ENCODE peak calls at places on chromosome 19, in five cellular contexts. One of them, this sample, is unnamed. For H3K27me3, the result is how much of the 10 kb centered on the place peaks cover.

GRCh38 chr19:17209126-17210036 is 5.8 kb upstream of the USE1 start:
- DNase-seq in CD4-positive, alpha-beta memory T cell: no peak
- DNase-seq in fibroblast of lung: peak
- DNase-seq in mesendoderm: peak
- DNase-seq in body of pancreas: no peak
- DNase-seq in this sample: peak

GRCh38 chr19:2549701-2550191 is 73.8 kb downstream of the GADD45B start:
- DNase-seq in fibroblast of lung: peak
- DNase-seq in mesendoderm: no peak
- DNase-seq in body of pancreas: peak
- DNase-seq in CD4-positive, alpha-beta memory T cell: no peak
- DNase-seq in this sample: no peak

GRCh38 chr19:4730740-4731171 is 7.1 kb upstream of the DPP9 start:
- DNase-seq in fibroblast of lung: no peak
- DNase-seq in CD4-positive, alpha-beta memory T cell: peak
- DNase-seq in mesendoderm: peak
- DNase-seq in body of pancreas: peak
- DNase-seq in this sample: peak

GRCh38 chr19:28615966-28616365 is 597.0 kb downstream of the UQCRFS1 start:
- DNase-seq in fibroblast of lung: no peak
- DNase-seq in CD4-positive, alpha-beta memory T cell: no peak
- DNase-seq in body of pancreas: no peak
- DNase-seq in mesendoderm: no peak
- DNase-seq in this sample: no peak

GRCh38 chr19:2618611-2619010 is 83.9 kb downstream of the GNG7 start:
- DNase-seq in mesendoderm: no peak
- DNase-seq in body of pancreas: no peak
- DNase-seq in fibroblast of lung: peak
- DNase-seq in CD4-positive, alpha-beta memory T cell: peak
- DNase-seq in this sample: no peak

GRCh38 chr19:35125270-35125717 is 9.6 kb downstream of the LGI4 start:
- DNase-seq in mesendoderm: no peak
- DNase-seq in fibroblast of lung: no peak
- DNase-seq in body of pancreas: no peak
- DNase-seq in CD4-positive, alpha-beta memory T cell: no peak
- DNase-seq in this sample: no peak

GRCh38 chr19:55778331-55778730 is 9.4 kb downstream of the RFPL4AL1 start:
- DNase-seq in body of pancreas: no peak
- DNase-seq in fibroblast of lung: no peak
- DNase-seq in mesendoderm: no peak
- DNase-seq in CD4-positive, alpha-beta memory T cell: no peak
- DNase-seq in this sample: no peak

GRCh38 chr19:43662487-43662886 is 7.5 kb downstream of the PLAUR start:
- DNase-seq in body of pancreas: no peak
- DNase-seq in CD4-positive, alpha-beta memory T cell: no peak
- DNase-seq in fibroblast of lung: no peak
- DNase-seq in mesendoderm: peak
- DNase-seq in this sample: peak

GRCh38 chr19:55777528-55777927 is 8.6 kb downstream of the RFPL4AL1 start:
- DNase-seq in fibroblast of lung: no peak
- DNase-seq in mesendoderm: no peak
- DNase-seq in CD4-positive, alpha-beta memory T cell: no peak
- DNase-seq in body of pancreas: peak
- DNase-seq in this sample: peak

GRCh38 chr19:39192846-39193245 is 3.9 kb upstream of the NCCRP1 start:
- DNase-seq in body of pancreas: no peak
- DNase-seq in fibroblast of lung: no peak
- DNase-seq in mesendoderm: no peak
- DNase-seq in CD4-positive, alpha-beta memory T cell: no peak
- DNase-seq in this sample: no peak

GRCh38 chr19:1752757-1753728 is at the start of gene ONECUT3:
- DNase-seq in fibroblast of lung: no peak
- DNase-seq in body of pancreas: no peak
- DNase-seq in CD4-positive, alpha-beta memory T cell: no peak
- DNase-seq in mesendoderm: no peak
- DNase-seq in this sample: peak

GRCh38 chr19:51706885-51707284 is 13.8 kb downstream of the SPACA6 start:
- DNase-seq in body of pancreas: no peak
- DNase-seq in CD4-positive, alpha-beta memory T cell: no peak
- DNase-seq in fibroblast of lung: no peak
- DNase-seq in mesendoderm: no peak
- DNase-seq in this sample: no peak

GRCh38 chr19:11504502-11505031 is 1.1 kb downstream of the ZNF653 start:
- DNase-seq in mesendoderm: no peak
- DNase-seq in CD4-positive, alpha-beta memory T cell: no peak
- DNase-seq in body of pancreas: no peak
- DNase-seq in fibroblast of lung: no peak
- DNase-seq in this sample: no peak

GRCh38 chr19:12872255-12872654 is 9.0 kb downstream of the DNASE2 start:
- DNase-seq in body of pancreas: no peak
- DNase-seq in mesendoderm: peak
- DNase-seq in fibroblast of lung: no peak
- DNase-seq in CD4-positive, alpha-beta memory T cell: no peak
- DNase-seq in this sample: no peak

GRCh38 chr19:55986487-55986886 is at the start of gene NLRP5:
- DNase-seq in fibroblast of lung: no peak
- DNase-seq in mesendoderm: no peak
- DNase-seq in body of pancreas: peak
- DNase-seq in CD4-positive, alpha-beta memory T cell: no peak
- DNase-seq in this sample: no peak

GRCh38 chr19:17058236-17058635 is 17.0 kb downstream of the HAUS8 start:
- DNase-seq in CD4-positive, alpha-beta memory T cell: no peak
- DNase-seq in fibroblast of lung: no peak
- DNase-seq in body of pancreas: no peak
- DNase-seq in mesendoderm: peak
- DNase-seq in this sample: no peak

GRCh38 chr19:15129856-15130580 is 22.8 kb downstream of the SYDE1 start:
- DNase-seq in mesendoderm: peak
- DNase-seq in body of pancreas: no peak
- DNase-seq in CD4-positive, alpha-beta memory T cell: peak
- DNase-seq in fibroblast of lung: no peak
- DNase-seq in this sample: no peak

GRCh38 chr19:29631450-29631849 is 25.4 kb downstream of the POP4 start:
- DNase-seq in CD4-positive, alpha-beta memory T cell: no peak
- DNase-seq in body of pancreas: no peak
- DNase-seq in mesendoderm: no peak
- DNase-seq in fibroblast of lung: no peak
- DNase-seq in this sample: no peak

GRCh38 chr19:35124098-35125060 is 8.8 kb downstream of the FXYD3 start:
- DNase-seq in body of pancreas: peak
- DNase-seq in fibroblast of lung: peak
- DNase-seq in mesendoderm: peak
- DNase-seq in CD4-positive, alpha-beta memory T cell: peak
- DNase-seq in this sample: peak

GRCh38 chr19:2016041-2016807 is 710 bp upstream of the BTBD2 start:
- DNase-seq in body of pancreas: peak
- DNase-seq in CD4-positive, alpha-beta memory T cell: peak
- DNase-seq in mesendoderm: peak
- DNase-seq in fibroblast of lung: peak
- DNase-seq in this sample: peak

GRCh38 chr19:7852851-7853759 is 21.1 kb downstream of the PRR36 start:
- DNase-seq in body of pancreas: peak
- DNase-seq in fibroblast of lung: peak
- DNase-seq in mesendoderm: peak
- DNase-seq in CD4-positive, alpha-beta memory T cell: peak
- DNase-seq in this sample: peak

GRCh38 chr19:29288276-29288675 is 75.3 kb upstream of the UQCRFS1 start:
- DNase-seq in body of pancreas: no peak
- DNase-seq in mesendoderm: no peak
- DNase-seq in CD4-positive, alpha-beta memory T cell: no peak
- DNase-seq in fibroblast of lung: no peak
- DNase-seq in this sample: no peak

GRCh38 chr19:34576292-34576691 is 94.7 kb downstream of the WTIP start:
- DNase-seq in fibroblast of lung: no peak
- DNase-seq in mesendoderm: no peak
- DNase-seq in body of pancreas: no peak
- DNase-seq in CD4-positive, alpha-beta memory T cell: no peak
- DNase-seq in this sample: no peak

GRCh38 chr19:43555185-43555770 is 20.0 kb downstream of the XRCC1 start:
- DNase-seq in fibroblast of lung: peak
- DNase-seq in CD4-positive, alpha-beta memory T cell: peak
- DNase-seq in body of pancreas: peak
- DNase-seq in mesendoderm: peak
- DNase-seq in this sample: peak

GRCh38 chr19:37970699-37971098 is 63.7 kb downstream of the SIPA1L3 start:
- DNase-seq in CD4-positive, alpha-beta memory T cell: no peak
- DNase-seq in body of pancreas: no peak
- DNase-seq in fibroblast of lung: no peak
- DNase-seq in mesendoderm: no peak
- DNase-seq in this sample: no peak

GRCh38 chr19:44113784-44114390 is 688 bp downstream of the ZNF225 start:
- DNase-seq in CD4-positive, alpha-beta memory T cell: no peak
- DNase-seq in body of pancreas: no peak
- DNase-seq in fibroblast of lung: no peak
- DNase-seq in mesendoderm: peak
- DNase-seq in this sample: peak

GRCh38 chr19:40511487-40511886 is 44.7 kb downstream of the SPTBN4 start:
- DNase-seq in mesendoderm: no peak
- DNase-seq in CD4-positive, alpha-beta memory T cell: no peak
- DNase-seq in body of pancreas: no peak
- DNase-seq in fibroblast of lung: no peak
- DNase-seq in this sample: no peak

GRCh38 chr19:40512110-40512472 is 45.3 kb downstream of the SPTBN4 start:
- DNase-seq in mesendoderm: no peak
- DNase-seq in fibroblast of lung: no peak
- DNase-seq in CD4-positive, alpha-beta memory T cell: no peak
- DNase-seq in body of pancreas: no peak
- DNase-seq in this sample: no peak

GRCh38 chr19:40512473-40513344 is 45.9 kb downstream of the SPTBN4 start:
- DNase-seq in fibroblast of lung: peak
- DNase-seq in mesendoderm: peak
- DNase-seq in body of pancreas: peak
- DNase-seq in CD4-positive, alpha-beta memory T cell: no peak
- DNase-seq in this sample: peak

GRCh38 chr19:40513741-40514315 is 47.0 kb downstream of the SPTBN4 start:
- DNase-seq in mesendoderm: no peak
- DNase-seq in fibroblast of lung: no peak
- DNase-seq in CD4-positive, alpha-beta memory T cell: no peak
- DNase-seq in body of pancreas: no peak
- DNase-seq in this sample: no peak

DNA sequence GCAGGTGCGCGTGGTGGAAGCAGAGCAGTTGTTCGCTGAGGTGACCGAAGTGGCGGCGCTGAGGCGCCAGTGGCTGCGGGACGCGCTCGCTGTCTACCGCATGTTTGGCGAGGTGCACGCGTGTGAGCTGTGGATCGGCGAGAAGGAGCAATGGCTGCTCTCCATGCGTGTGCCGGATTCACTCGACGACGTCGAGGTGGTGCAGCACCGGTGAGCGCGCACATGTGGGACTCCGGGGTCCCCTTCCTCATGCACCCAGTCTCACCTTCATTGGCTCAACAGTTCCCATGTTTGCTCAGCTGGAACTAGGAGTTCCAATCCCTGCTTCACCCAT is 46.5 kb downstream of the SPTBN4 start:
- DNase-seq in body of pancreas: no peak
- DNase-seq in mesendoderm: no peak
- DNase-seq in fibroblast of lung: no peak
- DNase-seq in CD4-positive, alpha-beta memory T cell: no peak
- DNase-seq in this sample: no peak
- H3K27me3 ChIP-seq in body of pancreas: under half
- H3K27me3 ChIP-seq in mesendoderm: under half
- H3K27me3 ChIP-seq in fibroblast of lung: under half
- H3K27me3 ChIP-seq in CD4-positive, alpha-beta memory T cell: under half
- H3K27me3 ChIP-seq in this sample: half or more

GRCh38 chr19:53600217-53600616 is 31.6 kb upstream of the DPRX start:
- DNase-seq in body of pancreas: no peak
- DNase-seq in CD4-positive, alpha-beta memory T cell: no peak
- DNase-seq in fibroblast of lung: no peak
- DNase-seq in mesendoderm: no peak
- DNase-seq in this sample: no peak
- H3K27me3 ChIP-seq in body of pancreas: under half
- H3K27me3 ChIP-seq in CD4-positive, alpha-beta memory T cell: under half
- H3K27me3 ChIP-seq in fibroblast of lung: under half
- H3K27me3 ChIP-seq in mesendoderm: under half
- H3K27me3 ChIP-seq in this sample: under half

GRCh38 chr19:19271828-19272599 is 1.1 kb downstream of the TM6SF2 start:
- DNase-seq in body of pancreas: no peak
- DNase-seq in mesendoderm: no peak
- DNase-seq in fibroblast of lung: no peak
- DNase-seq in CD4-positive, alpha-beta memory T cell: no peak
- DNase-seq in this sample: no peak

GRCh38 chr19:19270749-19271571 is 2.1 kb downstream of the TM6SF2 start:
- DNase-seq in fibroblast of lung: no peak
- DNase-seq in mesendoderm: no peak
- DNase-seq in CD4-positive, alpha-beta memory T cell: no peak
- DNase-seq in body of pancreas: no peak
- DNase-seq in this sample: no peak

GRCh38 chr19:19268453-19269385 is 4.4 kb downstream of the TM6SF2 start:
- DNase-seq in fibroblast of lung: no peak
- DNase-seq in body of pancreas: no peak
- DNase-seq in CD4-positive, alpha-beta memory T cell: no peak
- DNase-seq in mesendoderm: no peak
- DNase-seq in this sample: no peak

GRCh38 chr19:19267305-19267704 is 5.8 kb downstream of the TM6SF2 start:
- DNase-seq in body of pancreas: no peak
- DNase-seq in CD4-positive, alpha-beta memory T cell: no peak
- DNase-seq in mesendoderm: no peak
- DNase-seq in fibroblast of lung: no peak
- DNase-seq in this sample: no peak

GRCh38 chr19:19269952-19270694 is 3.0 kb downstream of the TM6SF2 start:
- DNase-seq in fibroblast of lung: no peak
- DNase-seq in CD4-positive, alpha-beta memory T cell: no peak
- DNase-seq in mesendoderm: peak
- DNase-seq in body of pancreas: no peak
- DNase-seq in this sample: peak
- H3K27me3 ChIP-seq in fibroblast of lung: under half
- H3K27me3 ChIP-seq in CD4-positive, alpha-beta memory T cell: under half
- H3K27me3 ChIP-seq in mesendoderm: under half
- H3K27me3 ChIP-seq in body of pancreas: under half
- H3K27me3 ChIP-seq in this sample: under half

DNA sequence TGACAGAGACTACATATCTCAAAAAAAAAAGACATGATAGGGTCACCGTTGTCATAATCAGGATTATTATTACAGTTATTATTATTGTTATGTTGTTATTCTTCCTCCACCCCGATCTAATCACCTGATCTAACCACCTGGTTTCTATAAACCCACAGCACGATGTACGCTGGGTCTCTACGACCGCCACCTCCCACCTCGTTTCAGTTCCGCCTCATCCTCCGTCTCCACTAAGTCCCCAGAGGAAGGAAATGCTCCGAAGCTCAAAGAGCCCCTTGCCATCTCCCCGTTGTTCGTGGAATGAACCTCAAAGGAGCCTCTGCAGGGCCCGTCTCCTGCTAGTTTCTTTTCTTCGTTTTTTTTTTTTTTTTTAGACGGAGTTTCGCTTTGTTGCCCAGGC is 15.9 kb upstream of the MEIS3 start:
- DNase-seq in CD4-positive, alpha-beta memory T cell: no peak
- DNase-seq in body of pancreas: no peak
- DNase-seq in mesendoderm: no peak
- DNase-seq in fibroblast of lung: no peak
- DNase-seq in this sample: no peak
- H3K27me3 ChIP-seq in CD4-positive, alpha-beta memory T cell: under half
- H3K27me3 ChIP-seq in body of pancreas: under half
- H3K27me3 ChIP-seq in mesendoderm: under half
- H3K27me3 ChIP-seq in fibroblast of lung: under half
- H3K27me3 ChIP-seq in this sample: under half